ENCODE peak calls at places on chromosome 1, in four cellular contexts. R is K562, J is WTC11, G is SK-N-SH. D is an unnamed sample.
A peak's percentile ranks its signal among the peaks of the same experiment; 100 is the strongest.

GRCh38 chr1:156194300-156194652 is 372 bp downstream of the SLC25A44 start:
- DNase-seq in G (peak; percentile 42), J (no peak), R (no peak), D (no peak)

GRCh38 chr1:230291731-230292620 is 134.2 kb downstream of the PGBD5 start:
- DNase-seq in J (no peak), R (no peak), G (no peak), D (no peak)

GRCh38 chr1:50232271-50232670 is 123.6 kb downstream of the ELAVL4 start:
- DNase-seq in J (no peak), G (no peak), R (no peak), D (no peak)

GRCh38 chr1:226938903-226939438 is 1.1 kb upstream of the COQ8A start:
- DNase-seq in J (no peak), G (no peak), R (no peak), D (no peak)

GRCh38 chr1:200034821-200035396 is 7.4 kb downstream of the NR5A2 start:
- DNase-seq in R (no peak), J (peak; percentile 49), G (peak; percentile 44), D (no peak)

GRCh38 chr1:196910208-196910607 is 22.4 kb downstream of the CFHR4 start:
- DNase-seq in R (no peak), J (no peak), G (no peak), D (no peak)

GRCh38 chr1:84782311-84782771 is 92.1 kb upstream of the SSX2IP start:
- DNase-seq in G (peak; percentile 42), R (peak; percentile 84), J (peak; percentile 91), D (no peak)

GRCh38 chr1:32948905-32949304 is 15.7 kb downstream of the RNF19B start:
- DNase-seq in R (no peak), G (no peak), J (no peak), D (no peak)

GRCh38 chr1:163055005-163055404 is 14.2 kb upstream of the RGS4 start:
- DNase-seq in J (no peak), G (no peak), R (no peak), D (no peak)

GRCh38 chr1:25695991-25696330 is 79.4 kb downstream of the MAN1C1 start:
- DNase-seq in G (no peak), J (no peak), R (no peak), D (no peak)

DNA sequence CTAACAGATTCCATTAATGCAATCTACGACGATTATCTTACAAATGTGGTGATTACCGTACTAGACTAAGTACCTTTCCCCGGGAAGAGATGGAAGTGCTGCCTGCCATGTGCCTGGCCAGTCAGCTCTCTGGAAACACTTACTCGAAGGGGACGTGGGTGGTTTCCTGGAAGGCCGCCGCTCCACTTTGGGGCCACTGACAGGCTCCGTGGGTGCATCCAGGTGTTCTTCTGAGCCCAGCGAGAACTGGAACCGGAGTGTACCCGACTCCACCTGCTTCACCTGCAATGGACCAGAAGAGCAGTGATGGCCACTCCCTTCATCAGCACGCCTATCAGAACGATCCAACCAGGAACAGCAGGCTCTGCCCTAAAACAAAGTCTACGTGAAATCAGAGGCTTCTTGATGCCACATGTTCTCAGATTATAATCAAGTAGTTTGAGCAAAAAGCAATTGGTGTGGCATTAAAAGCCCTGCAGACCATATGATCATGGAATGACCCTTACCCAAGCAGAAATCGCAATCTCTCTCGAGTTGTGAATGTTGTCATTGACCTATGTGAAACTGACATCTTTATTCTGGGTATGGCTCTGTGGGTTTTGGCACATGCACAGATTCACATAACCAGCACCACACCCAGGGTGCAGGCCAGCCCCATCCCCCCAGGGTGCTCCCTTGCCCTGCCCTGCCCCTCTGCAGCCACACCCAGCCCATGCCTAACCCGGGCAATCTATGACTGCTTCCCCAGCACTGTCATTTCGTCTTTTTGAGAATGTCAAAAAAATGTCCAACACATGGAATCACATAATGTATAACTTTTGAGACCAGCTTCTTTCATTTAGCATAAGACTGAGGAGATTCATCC is 64.5 kb downstream of the NPHP4 start:
- DNase-seq in J (no peak), R (no peak), G (no peak), D (no peak)
- TF ChIP-seq USF1 in J (no peak), R (no peak), G (no peak), D (no peak)

DNA sequence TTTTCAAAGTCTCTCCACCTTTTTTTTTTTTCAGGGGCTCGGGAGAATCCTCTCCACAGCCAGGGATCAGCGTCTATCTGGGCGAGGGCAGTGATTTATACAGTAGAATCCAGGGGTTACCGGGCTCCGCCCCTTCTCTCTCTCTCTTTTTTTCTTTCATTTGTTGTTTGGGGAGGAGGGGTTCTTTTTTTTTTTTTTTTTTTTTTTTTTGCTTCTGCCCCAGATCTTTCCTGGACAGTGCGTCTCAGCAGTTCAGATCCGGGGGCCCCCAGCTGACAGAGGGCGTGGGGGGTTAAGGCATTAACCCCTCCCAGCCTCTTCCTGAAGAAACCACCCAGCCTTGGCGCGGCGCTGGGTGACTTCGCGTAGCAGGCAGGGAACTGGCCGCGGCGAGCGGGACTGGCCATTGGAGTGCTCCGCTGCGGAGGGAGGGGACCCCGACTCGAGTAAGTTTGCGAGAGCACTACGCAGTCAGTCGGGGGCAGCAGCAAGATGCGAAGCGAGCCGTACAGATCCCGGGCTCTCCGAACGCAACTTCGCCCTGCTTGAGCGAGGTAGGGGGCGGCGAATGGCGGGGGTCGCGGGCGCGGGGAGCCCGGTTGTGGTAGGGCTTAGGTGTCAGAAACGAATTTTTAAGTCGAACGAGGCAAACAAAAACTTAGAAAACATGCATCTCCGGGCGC is at the start of gene S1PR1:
- DNase-seq in R (no peak), G (peak; percentile 78), J (peak; percentile 83), D (peak; percentile 28)
- TF ChIP-seq USF1 in R (no peak), G (no peak), J (no peak), D (no peak)

GRCh38 chr1:116751149-116751548 is 3.1 kb upstream of the CD2 start:
- DNase-seq in J (no peak), G (no peak), R (no peak), D (no peak)
- TF ChIP-seq USF1 in J (no peak), G (no peak), R (no peak), D (no peak)

DNA sequence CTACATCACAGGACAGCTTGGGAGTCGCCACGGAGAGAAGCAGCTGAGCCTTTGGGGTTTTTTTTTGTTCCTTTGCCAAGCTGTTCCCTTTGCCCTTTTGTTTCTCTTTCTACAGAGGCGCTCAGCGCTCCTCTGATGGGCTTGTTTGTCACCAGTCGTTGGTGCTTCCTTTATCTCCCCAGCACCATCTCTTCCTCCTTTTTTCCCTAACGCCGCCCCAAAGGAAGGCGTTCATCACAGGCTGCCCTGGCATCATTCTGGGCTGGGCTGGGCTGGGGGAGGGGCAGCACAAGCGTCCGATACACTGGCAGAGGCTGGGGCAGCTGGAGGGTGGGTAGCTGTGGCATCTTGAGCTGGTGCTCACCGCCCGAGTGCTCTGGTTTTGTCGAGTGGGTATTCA is 10.5 kb downstream of the IGSF21 start:
- DNase-seq in R (no peak), G (no peak), J (no peak), D (no peak)
- TF ChIP-seq USF1 in R (no peak), G (no peak), J (no peak), D (no peak)

DNA sequence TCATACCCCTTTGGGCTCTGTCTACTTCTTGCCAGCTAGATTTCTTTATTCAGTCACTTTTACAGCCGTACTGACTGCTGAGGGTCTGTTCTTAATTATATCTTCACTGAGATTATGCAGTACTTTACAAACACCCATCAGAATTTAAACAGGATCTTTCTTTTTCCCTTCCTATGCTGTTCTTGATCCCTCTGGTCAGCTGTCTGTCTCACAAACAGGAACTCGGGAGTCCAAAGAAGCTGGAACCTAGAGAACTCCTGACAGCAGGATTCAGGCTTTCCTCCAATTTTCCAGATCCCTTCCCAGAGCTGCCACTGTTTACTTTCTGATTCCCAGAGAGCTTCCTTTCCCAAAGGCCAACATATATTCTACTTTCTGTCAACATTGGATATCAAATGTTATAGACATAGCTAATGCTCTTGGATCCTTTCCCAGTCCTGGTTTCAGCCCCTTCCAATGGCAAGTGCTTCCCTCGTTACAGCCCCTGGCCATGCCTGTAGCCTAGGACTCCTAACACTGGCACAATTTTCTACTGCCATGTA is 59.5 kb downstream of the ATP2B4 start:
- DNase-seq in G (peak; percentile 60), R (no peak), J (no peak), D (no peak)
- TF ChIP-seq USF1 in G (no peak), R (no peak), J (no peak), D (no peak)

GRCh38 chr1:219810451-219810850 is 117.9 kb downstream of the SLC30A10 start:
- DNase-seq in R (no peak), G (no peak), J (no peak), D (no peak)
- TF ChIP-seq USF1 in R (no peak), G (no peak), J (no peak), D (no peak)

D was measured in GM12878.